ENCODE peak calls at places on chromosomes 5 and 9, in eight cellular contexts. R, S, T, U, D, I, H and P are unnamed samples.

GRCh38 chr9:113992994-113993393 is 85.1 kb downstream of the AMBP start:
- DNase-seq in T (no peak), S (no peak), R (no peak), D (no peak), U (no peak), H (no peak), I (no peak), P (no peak)

GRCh38 chr9:80878556-80878955 is 810.8 kb downstream of the TLE1 start:
- DNase-seq in U (no peak), I (no peak), H (no peak), T (no peak), S (no peak), D (no peak), R (no peak), P (no peak)

GRCh38 chr9:90805006-90805993 is 3.7 kb downstream of the SYK start:
- DNase-seq in D (no peak), U (no peak), R (no peak), H (no peak), T (no peak), S (no peak), I (no peak), P (no peak)

GRCh38 chr5:89374144-89374784 is 491.3 kb upstream of the MEF2C start:
- DNase-seq in T (no peak), U (no peak), D (no peak), I (no peak), H (peak), R (no peak), S (peak), P (no peak)

GRCh38 chr9:81607593-81608288 is 81.6 kb downstream of the TLE1 start:
- DNase-seq in R (no peak), I (no peak), H (no peak), U (no peak), S (peak), D (no peak), T (no peak), P (no peak)

GRCh38 chr5:8958602-8959001 is 587.3 kb downstream of the SEMA5A start:
- DNase-seq in D (no peak), S (no peak), U (no peak), H (no peak), I (no peak), R (no peak), T (no peak), P (no peak)

GRCh38 chr9:126307306-126308061 is 19.1 kb upstream of the MVB12B start:
- DNase-seq in T (no peak), S (no peak), H (no peak), R (no peak), U (no peak), I (no peak), D (no peak), P (no peak)

GRCh38 chr9:107693620-107694326 is 204.2 kb upstream of the KLF4 start:
- DNase-seq in R (no peak), U (no peak), S (peak), T (no peak), H (no peak), I (no peak), D (no peak), P (no peak)

GRCh38 chr9:134243778-134244467 is 79.6 kb upstream of the RNU6ATAC start:
- DNase-seq in R (no peak), D (no peak), S (peak), U (no peak), H (peak), I (peak), T (peak), P (peak)

GRCh38 chr5:178293815-178294214 is 61.2 kb upstream of the PHYKPL start:
- DNase-seq in I (no peak), D (no peak), T (peak), U (no peak), H (no peak), S (no peak), R (no peak), P (no peak)

DNA sequence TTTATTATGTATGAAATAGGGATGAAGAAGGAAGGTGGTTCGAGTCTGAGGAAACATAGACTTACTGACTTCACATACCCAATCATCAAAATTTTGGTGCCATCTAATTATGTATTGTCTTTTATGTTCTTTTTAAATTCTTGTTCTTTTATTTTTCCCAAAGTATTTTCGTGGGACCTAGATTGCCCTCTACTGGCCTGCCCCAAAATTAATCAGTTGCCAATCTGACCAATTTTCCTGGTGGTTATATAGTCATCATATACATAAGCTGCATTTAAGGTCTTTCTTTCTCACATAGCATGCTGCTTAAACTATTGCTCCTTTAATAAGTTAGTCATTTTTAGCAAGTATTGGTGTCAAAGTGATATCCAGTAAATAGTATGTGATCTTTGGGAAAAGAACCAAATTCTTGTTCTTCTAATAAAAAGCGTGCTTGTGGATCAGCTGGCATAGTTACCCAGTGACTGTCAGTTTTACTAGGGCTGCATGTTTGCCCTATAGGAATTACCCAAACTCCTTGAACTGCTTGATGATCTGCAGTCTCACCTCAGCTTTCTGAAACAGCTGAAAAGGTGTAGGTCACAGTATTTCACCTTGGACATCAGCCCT is 223.5 kb downstream of the SH3GL2 start:
- DNase-seq in U (no peak), T (no peak), R (no peak), S (no peak), H (no peak), D (peak), I (no peak), P (peak)
- TF ChIP-seq CTCF in U (peak), T (peak), R (peak), S (peak), H (peak), D (peak), I (peak), P (peak)

DNA sequence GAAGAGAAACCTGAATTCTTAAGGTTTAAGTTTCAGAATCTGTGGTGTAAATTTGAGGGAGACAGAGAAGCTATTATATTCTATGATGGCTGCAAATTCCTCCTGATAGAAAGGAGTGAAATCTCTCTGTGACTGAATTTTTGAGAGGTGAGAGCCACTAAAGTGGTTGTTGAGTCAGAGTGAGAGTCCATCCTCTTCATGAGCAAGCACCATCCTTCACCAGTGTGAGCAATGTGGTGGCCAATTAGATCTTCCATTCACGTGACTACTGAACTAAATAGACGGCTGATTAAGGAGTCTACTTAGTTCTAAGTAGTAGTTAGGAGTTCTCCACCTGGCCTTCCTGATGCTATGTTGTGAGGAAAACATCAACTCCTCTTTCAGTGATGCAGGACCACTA is 147.8 kb upstream of the CCNH start:
- DNase-seq in S (no peak), I (no peak), H (no peak), U (no peak), T (no peak), R (no peak), D (no peak), P (no peak)
- TF ChIP-seq CTCF in S (no peak), I (no peak), H (no peak), U (no peak), T (no peak), R (no peak), D (no peak), P (no peak)

DNA sequence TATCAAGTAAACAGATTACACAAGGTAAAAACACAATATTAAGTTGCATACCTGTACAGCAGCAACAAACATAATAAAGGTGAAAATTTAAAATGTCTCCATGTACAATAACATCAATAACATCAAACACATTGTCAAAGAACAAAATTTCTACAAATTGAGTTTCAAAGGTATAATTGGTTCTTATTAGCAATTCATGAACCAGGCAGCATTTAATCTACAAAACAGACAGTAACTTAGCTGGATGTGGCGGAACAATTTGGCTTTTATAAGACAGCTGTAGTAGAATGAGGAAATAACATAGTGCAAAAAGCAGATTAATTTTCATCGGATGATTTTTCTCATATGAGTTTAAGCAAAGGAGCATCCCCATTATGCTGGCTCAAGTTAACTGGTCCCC is 1176.8 kb downstream of the EFNA5 start:
- DNase-seq in R (no peak), S (no peak), D (no peak), H (no peak), T (no peak), I (no peak), U (no peak), P (no peak)
- TF ChIP-seq CTCF in R (no peak), S (no peak), D (no peak), H (no peak), T (no peak), I (no peak), U (no peak), P (no peak)

GRCh38 chr5:106699198-106699597 is 971.5 kb downstream of the EFNA5 start:
- DNase-seq in R (no peak), U (no peak), D (no peak), T (peak), H (peak), I (no peak), S (no peak), P (no peak)
- TF ChIP-seq CTCF in R (no peak), U (peak), D (no peak), T (no peak), H (peak), I (no peak), S (no peak), P (no peak)